ENCODE peak calls at places on chromosome X, in five cellular contexts. D is K562, V is HepG2, H is upper lobe of left lung, U is GM12878. M is an unnamed sample.

GRCh38 chrX:53435997-53436396 is 1.8 kb upstream of the HSD17B10 start:
- ATAC-seq in D (peak; percentile 85), V (peak; percentile 66), H (peak; percentile 73), U (peak; percentile 80), M (no peak)

GRCh38 chrX:110863883-110864282 is 68.3 kb upstream of the CHRDL1 start:
- ATAC-seq in D (no peak), V (no peak), H (no peak), U (no peak), M (no peak)

GRCh38 chrX:9339603-9340569 is 125.0 kb upstream of the TBL1X start:
- ATAC-seq in D (no peak), V (peak; percentile 32), H (peak; percentile 11), U (no peak), M (peak; percentile 35)

GRCh38 chrX:56228914-56229313 is 3.2 kb upstream of the KLF8 start:
- ATAC-seq in D (no peak), V (no peak), H (no peak), U (no peak), M (no peak)

GRCh38 chrX:104659037-104659744 is 93.2 kb downstream of the IL1RAPL2 start:
- ATAC-seq in D (no peak), V (no peak), H (no peak), U (no peak), M (no peak)

GRCh38 chrX:137427813-137428212 is 138.1 kb upstream of the ZIC3 start:
- ATAC-seq in D (no peak), V (no peak), H (peak; percentile 15), U (no peak), M (peak; percentile 25)

GRCh38 chrX:131792789-131793462 is 230.2 kb upstream of the STK26 start:
- ATAC-seq in D (no peak), V (no peak), H (peak; percentile 94), U (peak; percentile 77), M (peak; percentile 92)

GRCh38 chrX:2572740-2573139 is 72.0 kb upstream of the DHRSX start:
- ATAC-seq in D (peak; percentile 39), V (peak; percentile 54), H (no peak), U (no peak), M (no peak)

GRCh38 chrX:38987135-38987780 is 186.0 kb downstream of the MID1IP1 start:
- ATAC-seq in D (no peak), V (no peak), H (no peak), U (no peak), M (no peak)

GRCh38 chrX:70012756-70013155 is 37.0 kb downstream of the AWAT2 start:
- ATAC-seq in D (no peak), V (no peak), H (no peak), U (no peak), M (no peak)

GRCh38 chrX:70007946-70008345 is 41.8 kb downstream of the AWAT2 start:
- ATAC-seq in D (no peak), V (no peak), H (no peak), U (no peak), M (no peak)

GRCh38 chrX:70013483-70014222 is 36.1 kb downstream of the AWAT2 start:
- ATAC-seq in D (no peak), V (peak; percentile 38), H (peak; percentile 40), U (no peak), M (peak; percentile 67)

GRCh38 chrX:70009049-70009448 is 40.7 kb downstream of the AWAT2 start:
- ATAC-seq in D (no peak), V (no peak), H (no peak), U (no peak), M (no peak)

DNA sequence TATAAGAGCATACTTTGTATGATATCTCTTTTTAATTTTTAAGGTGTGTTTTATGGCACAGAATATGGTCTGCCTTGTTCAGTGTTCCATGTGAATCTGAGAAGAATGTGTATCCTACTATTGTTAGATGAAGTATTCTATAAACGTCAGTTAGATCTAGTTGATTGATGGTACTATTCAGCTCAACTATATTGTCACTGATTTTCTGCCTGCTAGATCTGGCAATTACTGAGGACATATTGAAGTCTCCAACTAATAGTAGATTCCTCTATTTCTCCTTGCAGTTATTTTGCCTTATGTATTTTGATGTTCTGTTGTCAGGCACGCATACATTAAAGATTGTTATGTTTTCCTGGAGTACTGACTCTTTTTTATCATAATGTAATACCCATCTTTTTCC is 39.8 kb downstream of the AWAT2 start:
- ATAC-seq in D (no peak), V (no peak), H (no peak), U (no peak), M (no peak)
- TF ChIP-seq EP300 in D (no peak), V (no peak), H (no peak), U (no peak), M (no peak)

DNA sequence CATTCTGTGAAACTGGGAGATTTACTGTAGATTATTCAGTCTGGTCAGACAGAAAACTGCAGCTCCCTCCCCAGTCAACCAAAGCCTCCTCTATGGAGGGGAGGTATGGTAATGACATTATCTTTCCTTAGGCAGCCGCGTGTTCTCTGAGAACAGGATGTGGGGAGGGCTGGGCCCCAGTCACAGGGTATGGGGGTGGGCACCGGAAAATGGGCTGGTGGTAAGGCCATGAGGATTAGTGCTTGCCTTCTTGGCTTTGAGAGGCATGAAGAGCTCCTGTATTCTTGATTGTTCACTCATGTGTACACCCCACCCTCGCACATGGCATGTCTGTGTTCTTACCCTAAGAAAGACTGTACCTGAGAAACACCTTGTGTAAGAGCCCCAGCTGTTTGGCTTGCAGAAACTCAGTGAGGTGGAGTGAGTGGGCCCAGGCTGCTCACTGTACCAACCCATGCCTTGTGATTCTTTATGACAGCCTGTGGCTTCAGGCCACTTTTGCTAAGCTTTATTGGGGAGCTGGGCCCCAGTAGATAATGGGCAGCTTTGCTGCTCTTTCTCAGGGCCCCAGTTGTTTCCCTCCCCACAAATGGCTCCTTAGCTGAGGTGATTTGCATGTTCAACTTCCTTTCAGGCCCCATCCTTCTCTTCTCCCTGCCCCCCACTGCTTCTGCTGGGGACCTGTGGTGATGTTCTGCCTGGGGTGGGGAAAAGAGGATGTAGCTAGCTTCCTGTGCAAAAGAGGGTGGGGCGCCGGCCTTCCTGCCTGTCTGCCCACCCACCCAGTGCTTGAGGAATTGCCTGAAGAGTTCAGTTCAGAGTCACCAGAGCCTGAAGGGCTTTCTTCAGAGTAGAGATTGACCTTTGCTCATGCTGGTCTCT is 30.7 kb downstream of the MSN start:
- ATAC-seq in D (peak; percentile 85), V (no peak), H (peak; percentile 70), U (peak; percentile 72), M (peak; percentile 47)
- TF ChIP-seq POLR2AphosphoS5 in D (no peak), V (no peak), H (peak; percentile 76), U (peak; percentile 72), M (no peak)

DNA sequence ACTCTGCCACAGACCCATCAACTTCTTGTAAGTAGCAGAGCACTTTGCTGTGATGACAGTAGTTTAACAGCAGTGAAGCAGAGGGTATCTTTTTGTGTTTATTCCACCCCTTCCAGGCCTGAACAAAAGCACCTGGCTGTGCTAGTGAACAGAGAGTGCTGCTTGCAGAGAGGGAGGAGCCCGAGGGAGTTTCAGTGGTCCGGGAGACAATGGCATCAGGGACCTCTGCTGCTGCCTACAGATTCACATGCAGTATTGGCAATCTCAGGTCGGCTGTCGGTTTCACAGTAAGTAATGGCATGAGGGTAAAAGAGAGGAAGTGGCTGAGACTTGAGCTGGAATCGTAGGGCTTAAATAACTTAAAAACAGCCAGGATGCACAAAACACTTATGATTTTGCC is 755.8 kb downstream of the RPA4 start:
- ATAC-seq in D (no peak), V (no peak), H (no peak), U (peak; percentile 71), M (no peak)
- H3K36me3 ChIP-seq in D (no peaks in the 10 kb centered on the region), V (no peaks in the 10 kb centered on the region), H (no peaks in the 10 kb centered on the region), U (no peaks in the 10 kb centered on the region), M (no peaks in the 10 kb centered on the region)

GRCh38 chrX:116272881-116273280 is 102.3 kb downstream of the AGTR2 start:
- ATAC-seq in D (no peak), V (no peak), H (no peak), U (no peak), M (no peak)

GRCh38 chrX:116277391-116277790 is 106.8 kb downstream of the AGTR2 start:
- ATAC-seq in D (no peak), V (no peak), H (no peak), U (no peak), M (no peak)

GRCh38 chrX:116267511-116268040 is 97.0 kb downstream of the AGTR2 start:
- ATAC-seq in D (no peak), V (no peak), H (no peak), U (no peak), M (no peak)

GRCh38 chrX:116276191-116276700 is 105.7 kb downstream of the AGTR2 start:
- ATAC-seq in D (no peak), V (no peak), H (no peak), U (no peak), M (no peak)

GRCh38 chrX:116272328-116272727 is 101.8 kb downstream of the AGTR2 start:
- ATAC-seq in D (no peak), V (no peak), H (peak; percentile 65), U (no peak), M (no peak)
- TF ChIP-seq EP300 in D (no peak), V (no peak), H (no peak), U (no peak), M (no peak)

DNA sequence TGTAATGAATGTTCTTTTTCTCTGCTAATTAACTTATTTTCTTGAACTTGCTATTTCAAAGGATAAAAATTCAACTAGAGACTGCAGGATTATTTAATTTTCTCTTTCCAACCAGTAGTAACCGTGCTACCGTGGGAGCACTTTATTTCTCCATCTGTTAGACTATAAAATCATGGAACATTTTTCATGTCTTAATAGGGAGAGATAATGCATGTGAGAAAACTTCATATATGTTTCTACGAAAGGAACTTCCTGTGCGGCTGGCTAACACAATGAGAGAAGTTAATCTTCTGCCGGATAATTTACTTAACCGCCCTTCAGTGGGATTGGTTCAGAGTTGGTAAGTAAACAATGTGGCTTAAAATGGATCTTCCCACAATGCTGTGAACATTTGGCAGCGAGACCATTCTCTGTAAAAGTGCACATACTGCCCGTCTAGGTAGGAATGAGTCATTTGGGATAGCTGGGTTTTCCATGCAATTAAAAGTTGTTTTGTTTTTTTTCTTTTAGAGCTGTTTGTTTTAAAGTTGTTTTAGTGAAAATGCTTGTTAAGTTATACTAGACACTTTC is 29.5 kb downstream of the PDK3 start:
- ATAC-seq in D (no peak), V (peak; percentile 89), H (no peak), U (no peak), M (peak; percentile 79)
- TF ChIP-seq POLR2AphosphoS5 in D (no peak), V (no peak), H (peak; percentile 23), U (no peak), M (peak; percentile 61)